ENCODE peak calls at places on chromosomes 5 and 9, in ten cellular contexts. One of them, this sample, is unnamed.

GRCh38 chr9:64128572-64128971 is 1156.4 kb downstream of the FOXD4L5 start:
- DNase-seq in progenitor cell of endocrine pancreas: no peak
- DNase-seq in ovary: no peak
- DNase-seq in Right ventricle myocardium superior: no peak
- DNase-seq in EH: no peak
- DNase-seq in mesothelial cell of epicardium: no peak
- DNase-seq in naive thymus-derived CD8-positive, alpha-beta T cell: no peak
- DNase-seq in NCI-H2029: no peak
- DNase-seq in posterior cingulate gyrus: no peak
- DNase-seq in cardiac muscle cell: no peak
- DNase-seq in this sample: no peak

GRCh38 chr9:125447202-125447802 is 185.7 kb downstream of the GAPVD1 start:
- DNase-seq in mesothelial cell of epicardium: no peak
- DNase-seq in EH: no peak
- DNase-seq in progenitor cell of endocrine pancreas: no peak
- DNase-seq in naive thymus-derived CD8-positive, alpha-beta T cell: no peak
- DNase-seq in Right ventricle myocardium superior: no peak
- DNase-seq in posterior cingulate gyrus: no peak
- DNase-seq in NCI-H2029: no peak
- DNase-seq in cardiac muscle cell: no peak
- DNase-seq in ovary: no peak
- DNase-seq in this sample: no peak

GRCh38 chr9:126615251-126615790 is 1.6 kb downstream of the LMX1B start:
- DNase-seq in cardiac muscle cell: no peak
- DNase-seq in Right ventricle myocardium superior: no peak
- DNase-seq in posterior cingulate gyrus: no peak
- DNase-seq in NCI-H2029: peak
- DNase-seq in progenitor cell of endocrine pancreas: no peak
- DNase-seq in mesothelial cell of epicardium: no peak
- DNase-seq in naive thymus-derived CD8-positive, alpha-beta T cell: no peak
- DNase-seq in EH: no peak
- DNase-seq in ovary: no peak
- DNase-seq in this sample: no peak

GRCh38 chr5:123117989-123118388 is 28.9 kb downstream of the PRDM6 start:
- DNase-seq in Right ventricle myocardium superior: no peak
- DNase-seq in NCI-H2029: no peak
- DNase-seq in progenitor cell of endocrine pancreas: no peak
- DNase-seq in EH: no peak
- DNase-seq in posterior cingulate gyrus: no peak
- DNase-seq in cardiac muscle cell: no peak
- DNase-seq in naive thymus-derived CD8-positive, alpha-beta T cell: no peak
- DNase-seq in mesothelial cell of epicardium: no peak
- DNase-seq in ovary: no peak
- DNase-seq in this sample: no peak

GRCh38 chr9:96253059-96253696 is 48.8 kb downstream of the HSD17B3 start:
- DNase-seq in posterior cingulate gyrus: no peak
- DNase-seq in EH: no peak
- DNase-seq in NCI-H2029: no peak
- DNase-seq in mesothelial cell of epicardium: no peak
- DNase-seq in ovary: no peak
- DNase-seq in cardiac muscle cell: no peak
- DNase-seq in naive thymus-derived CD8-positive, alpha-beta T cell: no peak
- DNase-seq in Right ventricle myocardium superior: no peak
- DNase-seq in progenitor cell of endocrine pancreas: no peak
- DNase-seq in this sample: no peak

GRCh38 chr5:150779397-150780179 is 1.0 kb downstream of the SMIM3 start:
- DNase-seq in EH: peak
- DNase-seq in cardiac muscle cell: no peak
- DNase-seq in NCI-H2029: no peak
- DNase-seq in mesothelial cell of epicardium: no peak
- DNase-seq in progenitor cell of endocrine pancreas: no peak
- DNase-seq in Right ventricle myocardium superior: no peak
- DNase-seq in ovary: no peak
- DNase-seq in naive thymus-derived CD8-positive, alpha-beta T cell: no peak
- DNase-seq in posterior cingulate gyrus: no peak
- DNase-seq in this sample: no peak

GRCh38 chr5:148632280-148632679 is 22.0 kb downstream of the HTR4 start:
- DNase-seq in Right ventricle myocardium superior: no peak
- DNase-seq in progenitor cell of endocrine pancreas: no peak
- DNase-seq in mesothelial cell of epicardium: no peak
- DNase-seq in cardiac muscle cell: no peak
- DNase-seq in ovary: no peak
- DNase-seq in naive thymus-derived CD8-positive, alpha-beta T cell: no peak
- DNase-seq in NCI-H2029: no peak
- DNase-seq in posterior cingulate gyrus: no peak
- DNase-seq in EH: no peak
- DNase-seq in this sample: no peak

GRCh38 chr9:77952641-77953341 is 78.8 kb downstream of the GNAQ start:
- DNase-seq in naive thymus-derived CD8-positive, alpha-beta T cell: no peak
- DNase-seq in progenitor cell of endocrine pancreas: no peak
- DNase-seq in EH: peak
- DNase-seq in posterior cingulate gyrus: no peak
- DNase-seq in cardiac muscle cell: no peak
- DNase-seq in mesothelial cell of epicardium: no peak
- DNase-seq in Right ventricle myocardium superior: no peak
- DNase-seq in NCI-H2029: peak
- DNase-seq in ovary: no peak
- DNase-seq in this sample: no peak

GRCh38 chr9:120267929-120268328 is 312.0 kb downstream of the CDK5RAP2 start:
- DNase-seq in posterior cingulate gyrus: no peak
- DNase-seq in ovary: no peak
- DNase-seq in NCI-H2029: no peak
- DNase-seq in Right ventricle myocardium superior: no peak
- DNase-seq in naive thymus-derived CD8-positive, alpha-beta T cell: no peak
- DNase-seq in progenitor cell of endocrine pancreas: no peak
- DNase-seq in EH: peak
- DNase-seq in cardiac muscle cell: no peak
- DNase-seq in mesothelial cell of epicardium: no peak
- DNase-seq in this sample: no peak

GRCh38 chr5:160637357-160637756 is 214.7 kb downstream of the ATP10B start:
- DNase-seq in progenitor cell of endocrine pancreas: no peak
- DNase-seq in Right ventricle myocardium superior: no peak
- DNase-seq in cardiac muscle cell: no peak
- DNase-seq in NCI-H2029: no peak
- DNase-seq in naive thymus-derived CD8-positive, alpha-beta T cell: no peak
- DNase-seq in mesothelial cell of epicardium: no peak
- DNase-seq in EH: no peak
- DNase-seq in posterior cingulate gyrus: no peak
- DNase-seq in ovary: no peak
- DNase-seq in this sample: no peak

GRCh38 chr5:131386779-131387178 is 122.9 kb downstream of the CDC42SE2 start:
- DNase-seq in cardiac muscle cell: no peak
- DNase-seq in mesothelial cell of epicardium: no peak
- DNase-seq in progenitor cell of endocrine pancreas: no peak
- DNase-seq in EH: no peak
- DNase-seq in ovary: no peak
- DNase-seq in posterior cingulate gyrus: no peak
- DNase-seq in Right ventricle myocardium superior: no peak
- DNase-seq in NCI-H2029: peak
- DNase-seq in naive thymus-derived CD8-positive, alpha-beta T cell: no peak
- DNase-seq in this sample: no peak

GRCh38 chr5:117690603-117691002 is 1116.0 kb upstream of the SEMA6A start:
- DNase-seq in EH: no peak
- DNase-seq in cardiac muscle cell: no peak
- DNase-seq in ovary: no peak
- DNase-seq in Right ventricle myocardium superior: no peak
- DNase-seq in progenitor cell of endocrine pancreas: no peak
- DNase-seq in naive thymus-derived CD8-positive, alpha-beta T cell: no peak
- DNase-seq in posterior cingulate gyrus: no peak
- DNase-seq in NCI-H2029: no peak
- DNase-seq in mesothelial cell of epicardium: no peak
- DNase-seq in this sample: peak

GRCh38 chr9:100011062-100011681 is 87.6 kb downstream of the ERP44 start:
- DNase-seq in Right ventricle myocardium superior: no peak
- DNase-seq in progenitor cell of endocrine pancreas: no peak
- DNase-seq in NCI-H2029: peak
- DNase-seq in mesothelial cell of epicardium: no peak
- DNase-seq in naive thymus-derived CD8-positive, alpha-beta T cell: no peak
- DNase-seq in ovary: no peak
- DNase-seq in EH: peak
- DNase-seq in cardiac muscle cell: peak
- DNase-seq in posterior cingulate gyrus: no peak
- DNase-seq in this sample: peak

GRCh38 chr5:145738227-145738626 is 96.9 kb downstream of the PRELID2 start:
- DNase-seq in mesothelial cell of epicardium: no peak
- DNase-seq in progenitor cell of endocrine pancreas: no peak
- DNase-seq in posterior cingulate gyrus: no peak
- DNase-seq in NCI-H2029: no peak
- DNase-seq in cardiac muscle cell: no peak
- DNase-seq in Right ventricle myocardium superior: no peak
- DNase-seq in EH: no peak
- DNase-seq in ovary: no peak
- DNase-seq in naive thymus-derived CD8-positive, alpha-beta T cell: no peak
- DNase-seq in this sample: no peak

GRCh38 chr5:142749321-142749720 is 20.9 kb upstream of the ARHGAP26 start:
- DNase-seq in progenitor cell of endocrine pancreas: no peak
- DNase-seq in Right ventricle myocardium superior: no peak
- DNase-seq in mesothelial cell of epicardium: no peak
- DNase-seq in naive thymus-derived CD8-positive, alpha-beta T cell: no peak
- DNase-seq in NCI-H2029: no peak
- DNase-seq in cardiac muscle cell: no peak
- DNase-seq in EH: peak
- DNase-seq in posterior cingulate gyrus: no peak
- DNase-seq in ovary: no peak
- DNase-seq in this sample: no peak

GRCh38 chr5:1564182-1564748 is 40.5 kb upstream of the LPCAT1 start:
- DNase-seq in NCI-H2029: no peak
- DNase-seq in cardiac muscle cell: no peak
- DNase-seq in naive thymus-derived CD8-positive, alpha-beta T cell: no peak
- DNase-seq in Right ventricle myocardium superior: peak
- DNase-seq in posterior cingulate gyrus: no peak
- DNase-seq in mesothelial cell of epicardium: no peak
- DNase-seq in ovary: no peak
- DNase-seq in progenitor cell of endocrine pancreas: no peak
- DNase-seq in EH: peak
- DNase-seq in this sample: no peak

GRCh38 chr5:33901176-33901575 is 9.4 kb upstream of the ADAMTS12 start:
- DNase-seq in Right ventricle myocardium superior: no peak
- DNase-seq in mesothelial cell of epicardium: no peak
- DNase-seq in progenitor cell of endocrine pancreas: no peak
- DNase-seq in naive thymus-derived CD8-positive, alpha-beta T cell: no peak
- DNase-seq in posterior cingulate gyrus: no peak
- DNase-seq in EH: peak
- DNase-seq in ovary: no peak
- DNase-seq in cardiac muscle cell: no peak
- DNase-seq in NCI-H2029: no peak
- DNase-seq in this sample: no peak

GRCh38 chr5:8756498-8757084 is 789.3 kb downstream of the SEMA5A start:
- DNase-seq in Right ventricle myocardium superior: no peak
- DNase-seq in naive thymus-derived CD8-positive, alpha-beta T cell: no peak
- DNase-seq in NCI-H2029: peak
- DNase-seq in mesothelial cell of epicardium: no peak
- DNase-seq in progenitor cell of endocrine pancreas: no peak
- DNase-seq in EH: peak
- DNase-seq in cardiac muscle cell: peak
- DNase-seq in posterior cingulate gyrus: peak
- DNase-seq in ovary: no peak
- DNase-seq in this sample: no peak

GRCh38 chr5:122019936-122020590 is 58.0 kb downstream of the LOX start:
- DNase-seq in naive thymus-derived CD8-positive, alpha-beta T cell: no peak
- DNase-seq in cardiac muscle cell: no peak
- DNase-seq in ovary: no peak
- DNase-seq in NCI-H2029: no peak
- DNase-seq in EH: peak
- DNase-seq in posterior cingulate gyrus: no peak
- DNase-seq in mesothelial cell of epicardium: no peak
- DNase-seq in Right ventricle myocardium superior: no peak
- DNase-seq in progenitor cell of endocrine pancreas: no peak
- DNase-seq in this sample: no peak

GRCh38 chr5:142287096-142287972 is 37.5 kb downstream of the SPRY4 start:
- DNase-seq in posterior cingulate gyrus: no peak
- DNase-seq in naive thymus-derived CD8-positive, alpha-beta T cell: no peak
- DNase-seq in NCI-H2029: no peak
- DNase-seq in progenitor cell of endocrine pancreas: no peak
- DNase-seq in cardiac muscle cell: no peak
- DNase-seq in EH: no peak
- DNase-seq in Right ventricle myocardium superior: no peak
- DNase-seq in mesothelial cell of epicardium: no peak
- DNase-seq in ovary: no peak
- DNase-seq in this sample: no peak

GRCh38 chr5:64680289-64680688 is 10.0 kb upstream of the SHISAL2B start:
- DNase-seq in ovary: no peak
- DNase-seq in progenitor cell of endocrine pancreas: no peak
- DNase-seq in NCI-H2029: no peak
- DNase-seq in posterior cingulate gyrus: no peak
- DNase-seq in cardiac muscle cell: no peak
- DNase-seq in naive thymus-derived CD8-positive, alpha-beta T cell: no peak
- DNase-seq in mesothelial cell of epicardium: no peak
- DNase-seq in Right ventricle myocardium superior: no peak
- DNase-seq in EH: peak
- DNase-seq in this sample: no peak

GRCh38 chr5:167229751-167230150 is 1061.7 kb upstream of the WWC1 start:
- DNase-seq in EH: peak
- DNase-seq in naive thymus-derived CD8-positive, alpha-beta T cell: no peak
- DNase-seq in mesothelial cell of epicardium: no peak
- DNase-seq in posterior cingulate gyrus: no peak
- DNase-seq in NCI-H2029: no peak
- DNase-seq in ovary: no peak
- DNase-seq in Right ventricle myocardium superior: no peak
- DNase-seq in progenitor cell of endocrine pancreas: no peak
- DNase-seq in cardiac muscle cell: no peak
- DNase-seq in this sample: no peak

GRCh38 chr9:76355886-76356285 is 38.3 kb downstream of the RFK start:
- DNase-seq in progenitor cell of endocrine pancreas: no peak
- DNase-seq in naive thymus-derived CD8-positive, alpha-beta T cell: no peak
- DNase-seq in ovary: no peak
- DNase-seq in mesothelial cell of epicardium: no peak
- DNase-seq in Right ventricle myocardium superior: no peak
- DNase-seq in posterior cingulate gyrus: no peak
- DNase-seq in EH: no peak
- DNase-seq in NCI-H2029: no peak
- DNase-seq in cardiac muscle cell: no peak
- DNase-seq in this sample: no peak

GRCh38 chr9:35553670-35554543 is 51.2 kb upstream of the TESK1 start:
- DNase-seq in ovary: peak
- DNase-seq in posterior cingulate gyrus: peak
- DNase-seq in cardiac muscle cell: peak
- DNase-seq in progenitor cell of endocrine pancreas: peak
- DNase-seq in Right ventricle myocardium superior: peak
- DNase-seq in EH: peak
- DNase-seq in NCI-H2029: no peak
- DNase-seq in mesothelial cell of epicardium: peak
- DNase-seq in naive thymus-derived CD8-positive, alpha-beta T cell: no peak
- DNase-seq in this sample: peak

GRCh38 chr9:132677976-132678375 is 7.7 kb downstream of the GTF3C4 start:
- DNase-seq in ovary: no peak
- DNase-seq in NCI-H2029: no peak
- DNase-seq in posterior cingulate gyrus: no peak
- DNase-seq in cardiac muscle cell: no peak
- DNase-seq in EH: no peak
- DNase-seq in Right ventricle myocardium superior: no peak
- DNase-seq in progenitor cell of endocrine pancreas: no peak
- DNase-seq in mesothelial cell of epicardium: no peak
- DNase-seq in naive thymus-derived CD8-positive, alpha-beta T cell: no peak
- DNase-seq in this sample: no peak

GRCh38 chr5:95620030-95620869 is at the start of gene GPR150:
- DNase-seq in NCI-H2029: peak
- DNase-seq in EH: peak
- DNase-seq in ovary: peak
- DNase-seq in posterior cingulate gyrus: peak
- DNase-seq in Right ventricle myocardium superior: peak
- DNase-seq in progenitor cell of endocrine pancreas: peak
- DNase-seq in naive thymus-derived CD8-positive, alpha-beta T cell: peak
- DNase-seq in cardiac muscle cell: peak
- DNase-seq in mesothelial cell of epicardium: peak
- DNase-seq in this sample: peak

GRCh38 chr5:38433160-38433861 is 123.1 kb downstream of the LIFR start:
- DNase-seq in posterior cingulate gyrus: no peak
- DNase-seq in Right ventricle myocardium superior: peak
- DNase-seq in mesothelial cell of epicardium: no peak
- DNase-seq in ovary: peak
- DNase-seq in progenitor cell of endocrine pancreas: no peak
- DNase-seq in naive thymus-derived CD8-positive, alpha-beta T cell: no peak
- DNase-seq in NCI-H2029: no peak
- DNase-seq in EH: peak
- DNase-seq in cardiac muscle cell: peak
- DNase-seq in this sample: no peak

GRCh38 chr5:123303802-123304201 is 119.4 kb downstream of the CEP120 start:
- DNase-seq in NCI-H2029: no peak
- DNase-seq in Right ventricle myocardium superior: no peak
- DNase-seq in ovary: no peak
- DNase-seq in mesothelial cell of epicardium: no peak
- DNase-seq in cardiac muscle cell: no peak
- DNase-seq in naive thymus-derived CD8-positive, alpha-beta T cell: no peak
- DNase-seq in EH: no peak
- DNase-seq in progenitor cell of endocrine pancreas: no peak
- DNase-seq in posterior cingulate gyrus: no peak
- DNase-seq in this sample: no peak

This sample was measured in NCI-H2227 treated with DMSO at 0.1 percent for 48 hours.